ENCODE peak calls at places on chromosomes 7 and 10, in seven cellular contexts. P is K562, Z is Panc1, H is GM12878, M is HCT116, Y is upper lobe of left lung, K is HepG2. U is an unnamed sample.

GRCh38 chr7:21844742-21845141 is 101.0 kb downstream of the CDCA7L start:
- ATAC-seq in P (no peak), Z (no peak), H (no peak), M (peak; percentile 44), Y (no peak), K (peak; percentile 41), U (no peak)

GRCh38 chr10:69051710-69052487 is 36.0 kb upstream of the SRGN start:
- ATAC-seq in P (no peak), Z (no peak), H (peak; percentile 48), M (no peak), Y (no peak), K (no peak), U (no peak)

GRCh38 chr10:121942749-121943148 is 14.9 kb upstream of the ATE1 start:
- ATAC-seq in P (no peak), Z (peak; percentile 69), H (no peak), M (no peak), Y (no peak), K (peak; percentile 63), U (peak; percentile 76)

GRCh38 chr7:102095933-102096332 is 190.7 kb upstream of the SH2B2 start:
- ATAC-seq in P (no peak), Z (no peak), H (no peak), M (no peak), Y (no peak), K (no peak), U (no peak)

GRCh38 chr7:92674379-92674778 is 84.2 kb upstream of the FAM133B start:
- ATAC-seq in P (no peak), Z (no peak), H (peak; percentile 65), M (no peak), Y (no peak), K (no peak), U (no peak)

GRCh38 chr7:120064565-120064964 is 208.4 kb upstream of the KCND2 start:
- ATAC-seq in P (no peak), Z (no peak), H (peak; percentile 83), M (no peak), Y (no peak), K (no peak), U (peak; percentile 85)

GRCh38 chr10:72186633-72187330 is 29.0 kb upstream of the ANAPC16 start:
- ATAC-seq in P (peak; percentile 34), Z (no peak), H (no peak), M (no peak), Y (peak; percentile 72), K (no peak), U (peak; percentile 96)

GRCh38 chr7:44258865-44259546 is 58.2 kb downstream of the YKT6 start:
- ATAC-seq in P (no peak), Z (no peak), H (no peak), M (no peak), Y (no peak), K (no peak), U (no peak)

GRCh38 chr10:32961343-32961891 is 3.4 kb upstream of the ITGB1 start:
- ATAC-seq in P (no peak), Z (no peak), H (no peak), M (no peak), Y (no peak), K (no peak), U (no peak)

GRCh38 chr10:32961892-32962369 is 3.9 kb upstream of the ITGB1 start:
- ATAC-seq in P (peak; percentile 1), Z (peak; percentile 23), H (no peak), M (peak; percentile 46), Y (peak; percentile 20), K (no peak), U (peak; percentile 67)

GRCh38 chr10:32958992-32959703 is 1.1 kb upstream of the ITGB1 start:
- ATAC-seq in P (no peak), Z (no peak), H (peak; percentile 67), M (no peak), Y (no peak), K (no peak), U (no peak)

GRCh38 chr10:32958085-32958991 is at the start of gene ITGB1:
- ATAC-seq in P (peak; percentile 81), Z (peak; percentile 79), H (peak; percentile 90), M (peak; percentile 86), Y (peak; percentile 98), K (peak; percentile 93), U (peak; percentile 93)

GRCh38 chr10:32960022-32960421 is 2.0 kb upstream of the ITGB1 start:
- ATAC-seq in P (peak; percentile 8), Z (no peak), H (no peak), M (no peak), Y (no peak), K (no peak), U (no peak)
- TF ChIP-seq POLR2AphosphoS5 in P (peak; percentile 29), Z (peak; percentile 68), H (no peak), M (no peak), Y (no peak), K (no peak), U (no peak)

DNA sequence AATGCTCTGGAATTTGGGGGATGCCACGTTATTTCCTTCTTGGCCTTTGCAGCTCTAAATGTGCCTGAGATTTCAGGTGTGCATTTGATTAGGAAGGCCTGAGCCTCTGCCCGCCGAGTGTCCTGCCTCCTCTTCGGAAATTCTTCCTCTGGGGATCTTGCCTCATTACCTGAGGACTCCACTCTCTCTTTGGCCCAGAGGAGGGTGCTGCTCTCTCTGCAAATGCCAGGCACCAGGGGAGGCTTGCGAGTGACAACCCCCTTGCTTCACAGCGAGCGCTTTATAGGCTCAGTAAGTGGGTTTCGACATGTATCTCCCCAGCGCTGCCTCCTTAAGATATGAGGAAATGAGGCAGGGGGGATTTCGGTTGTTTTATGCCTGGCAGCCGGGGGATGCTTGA is 423.9 kb downstream of the GLRX3 start:
- ATAC-seq in P (no peak), Z (no peak), H (no peak), M (no peak), Y (no peak), K (no peak), U (no peak)
- TF ChIP-seq POLR2AphosphoS5 in P (no peak), Z (no peak), H (no peak), M (no peak), Y (no peak), K (no peak), U (no peak)

GRCh38 chr10:115390607-115391006 is 297.4 kb downstream of the ATRNL1 start:
- ATAC-seq in P (no peak), Z (no peak), H (no peak), M (no peak), Y (no peak), K (no peak), U (no peak)
- TF ChIP-seq POLR2AphosphoS5 in P (no peak), Z (no peak), H (no peak), M (no peak), Y (no peak), K (no peak), U (no peak)

DNA sequence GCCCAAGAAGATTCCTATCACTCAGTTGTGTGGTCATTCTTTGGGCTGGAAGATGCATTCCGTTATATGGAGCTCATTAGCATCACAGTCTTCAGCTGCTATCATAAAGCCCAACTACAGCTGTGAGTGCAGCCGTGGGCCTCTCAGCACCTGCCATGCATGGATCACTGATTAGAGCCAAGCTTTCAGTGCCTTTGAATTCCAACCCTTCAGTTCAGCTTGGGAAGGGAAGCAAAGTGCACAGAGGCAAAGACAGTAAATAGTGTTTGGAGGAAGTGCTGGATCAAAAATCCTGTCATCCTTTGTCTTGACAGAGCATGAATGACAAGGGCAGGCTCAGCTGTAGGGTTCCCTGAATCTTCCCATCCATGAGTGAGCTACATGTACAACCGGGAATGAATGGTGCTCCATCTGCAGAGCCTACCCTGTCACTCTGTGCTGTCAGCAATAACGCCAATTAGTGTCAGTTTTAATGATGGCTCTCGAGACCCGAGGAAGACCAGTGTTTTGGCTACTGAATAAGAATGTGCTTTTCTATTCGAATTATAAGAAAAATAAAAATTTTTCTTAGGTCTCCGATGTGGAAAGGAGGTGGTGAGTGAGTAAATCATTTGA is 153.8 kb downstream of the DNAJB9 start:
- ATAC-seq in P (no peak), Z (no peak), H (no peak), M (no peak), Y (no peak), K (no peak), U (no peak)
- TF ChIP-seq POLR2AphosphoS5 in P (no peak), Z (no peak), H (no peak), M (no peak), Y (no peak), K (no peak), U (no peak)

GRCh38 chr7:42264702-42265101 is 27.7 kb upstream of the GLI3 start:
- ATAC-seq in P (no peak), Z (no peak), H (no peak), M (no peak), Y (no peak), K (no peak), U (no peak)

GRCh38 chr7:42263971-42264370 is 27.0 kb upstream of the GLI3 start:
- ATAC-seq in P (no peak), Z (no peak), H (no peak), M (no peak), Y (no peak), K (no peak), U (no peak)

DNA sequence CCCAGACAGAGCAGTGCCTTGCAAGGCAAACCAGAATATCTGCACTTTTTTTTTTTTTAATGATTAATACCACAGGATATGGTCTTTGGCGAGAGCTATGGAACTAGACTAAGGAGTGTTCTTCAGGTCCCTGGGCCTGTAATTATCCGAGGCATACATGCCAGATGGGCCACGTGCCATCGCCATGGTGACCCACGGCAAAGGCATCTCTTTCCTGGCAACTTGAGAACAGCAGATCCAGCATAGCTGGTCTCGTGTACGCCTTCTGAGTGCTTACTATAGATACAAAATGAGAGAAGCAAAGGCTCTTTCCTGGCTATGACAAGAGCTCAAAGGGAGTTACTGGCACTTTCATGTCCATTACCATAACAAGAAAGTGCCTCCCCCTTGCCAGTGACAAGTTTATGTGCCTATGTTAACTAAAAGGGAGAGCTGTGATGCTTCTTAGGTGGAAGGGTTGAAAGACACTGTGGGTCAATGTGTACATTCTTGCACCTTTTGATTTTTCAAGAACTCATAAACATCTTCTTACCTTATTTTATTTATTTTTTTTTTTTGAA is 26.0 kb upstream of the GLI3 start:
- ATAC-seq in P (no peak), Z (no peak), H (no peak), M (no peak), Y (no peak), K (no peak), U (peak; percentile 39)
- TF ChIP-seq POLR2AphosphoS5 in P (no peak), Z (no peak), H (no peak), M (no peak), Y (no peak), K (no peak), U (peak; percentile 75)

U was measured in gastroesophageal sphincter.